ENCODE peak calls at places on chromosomes 11 and 22, in seven cellular contexts. E, F, J, S, H, N and V are unnamed samples.

GRCh38 chr11:129737535-129738230 is 78.0 kb upstream of the TMEM45B start:
- DNase-seq in E (no peak), F (no peak), J (no peak), S (no peak), H (no peak), N (no peak), V (no peak)

GRCh38 chr11:16881074-16881709 is 133.0 kb downstream of the PLEKHA7 start:
- DNase-seq in E (peak), F (peak), J (peak), S (peak), H (no peak), N (peak), V (no peak)

GRCh38 chr11:72470386-72470785 is 36.1 kb upstream of the CLPB start:
- DNase-seq in E (no peak), F (no peak), J (no peak), S (no peak), H (no peak), N (no peak), V (no peak)

GRCh38 chr11:95863486-95864140 is 60.3 kb downstream of the MTMR2 start:
- DNase-seq in E (no peak), F (no peak), J (no peak), S (peak), H (no peak), N (peak), V (no peak)

GRCh38 chr11:73322111-73322985 is 14.3 kb downstream of the ARHGEF17 start:
- DNase-seq in E (no peak), F (no peak), J (no peak), S (no peak), H (no peak), N (peak), V (no peak)

GRCh38 chr22:17633217-17633997 is 4.9 kb upstream of the ATP6V1E1 start:
- DNase-seq in E (peak), F (peak), J (no peak), S (no peak), H (peak), N (peak), V (no peak)

GRCh38 chr11:11519184-11519583 is 102.6 kb downstream of the GALNT18 start:
- DNase-seq in E (no peak), F (peak), J (no peak), S (no peak), H (no peak), N (no peak), V (peak)

GRCh38 chr22:49142281-49142680 is 685.4 kb downstream of the BRD1 start:
- DNase-seq in E (no peak), F (no peak), J (no peak), S (no peak), H (no peak), N (no peak), V (no peak)

GRCh38 chr11:119680899-119681370 is 48.1 kb downstream of the NECTIN1 start:
- DNase-seq in E (peak), F (no peak), J (peak), S (no peak), H (no peak), N (peak), V (no peak)

GRCh38 chr22:33914699-33915098 is 5.6 kb downstream of the LARGE1 start:
- DNase-seq in E (no peak), F (peak), J (no peak), S (no peak), H (no peak), N (no peak), V (no peak)

GRCh38 chr22:46606886-46607285 is 13.3 kb upstream of the GRAMD4 start:
- DNase-seq in E (no peak), F (no peak), J (no peak), S (no peak), H (no peak), N (no peak), V (no peak)

GRCh38 chr11:61709572-61709971 is 29.4 kb downstream of the DAGLA start:
- DNase-seq in E (no peak), F (no peak), J (no peak), S (no peak), H (no peak), N (no peak), V (no peak)

GRCh38 chr11:34819740-34820482 is 96.3 kb downstream of the APIP start:
- DNase-seq in E (no peak), F (no peak), J (no peak), S (no peak), H (no peak), N (no peak), V (no peak)

GRCh38 chr11:44404736-44405395 is 94.9 kb upstream of the ALX4 start:
- DNase-seq in E (no peak), F (no peak), J (no peak), S (no peak), H (no peak), N (no peak), V (no peak)
- H3K4me3 ChIP-seq in E (no peak), F (no peak), J (no peak), S (no peak), H (no peak), N (no peak), V (no peak)

DNA sequence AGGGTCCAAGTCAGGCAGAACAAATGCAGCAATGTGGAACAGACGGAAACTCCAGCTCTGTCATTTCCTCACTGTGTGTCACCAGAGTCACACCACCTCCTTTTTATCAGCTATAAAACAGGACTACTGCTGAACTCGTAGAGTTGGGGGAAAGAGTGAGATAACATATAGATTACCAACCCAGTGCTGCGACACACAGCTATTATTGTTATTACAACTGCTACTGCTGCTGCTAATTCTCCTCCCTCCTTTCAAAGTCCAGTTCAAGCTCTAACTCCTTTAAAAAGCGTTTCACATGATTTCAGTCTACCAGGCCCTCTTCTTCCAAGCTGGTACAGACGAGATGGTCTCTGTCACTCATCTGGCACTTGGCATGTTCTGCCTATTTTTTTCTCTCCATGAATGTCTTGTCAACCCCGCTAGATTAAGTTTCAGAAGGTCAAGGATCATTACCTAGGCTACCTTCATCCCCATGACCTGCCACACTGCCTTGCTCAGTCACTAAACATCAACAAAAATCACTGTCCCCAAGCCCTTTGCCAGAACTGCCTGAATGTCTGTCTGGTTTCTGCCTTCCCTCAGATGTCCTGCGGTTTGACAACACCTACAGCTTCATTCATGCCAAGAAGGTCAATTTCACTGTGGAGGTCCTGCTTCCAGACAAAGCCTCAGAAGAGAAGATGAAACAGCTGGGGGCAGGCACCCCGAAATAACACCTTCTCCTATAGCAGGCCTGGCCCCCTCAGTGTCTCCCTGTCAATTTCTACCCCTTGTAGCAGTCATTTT is 3.7 kb upstream of the MTFP1 start:
- DNase-seq in E (no peak), F (no peak), J (no peak), S (no peak), H (no peak), N (no peak), V (no peak)
- H3K4me3 ChIP-seq in E (no peak), F (peak), J (no peak), S (no peak), H (peak), N (peak), V (peak)

GRCh38 chr11:13338437-13339069 is 61.0 kb downstream of the BMAL1 start:
- DNase-seq in E (peak), F (no peak), J (no peak), S (no peak), H (peak), N (peak), V (no peak)
- H3K4me3 ChIP-seq in E (peak), F (no peak), J (no peak), S (peak), H (peak), N (peak), V (no peak)

DNA sequence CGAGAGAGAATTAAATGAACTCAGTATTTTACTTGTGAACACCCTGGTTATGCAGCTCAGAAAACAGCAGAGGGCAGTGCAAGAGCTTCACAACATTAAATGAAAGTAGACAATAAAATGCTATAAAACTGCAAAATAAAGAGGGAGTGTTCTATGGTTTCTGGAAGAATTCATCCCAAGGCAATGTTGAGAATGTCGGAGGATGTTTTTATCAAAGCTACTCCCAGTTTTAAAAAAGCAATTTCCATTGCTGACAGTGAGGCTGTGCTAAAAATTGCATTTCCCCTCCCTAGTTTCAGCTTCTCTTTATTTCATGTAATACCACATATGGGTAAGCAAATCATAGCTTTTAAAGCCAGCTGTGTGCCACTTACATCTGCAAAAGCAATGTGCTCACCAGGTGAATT is 296.9 kb downstream of the RAB38 start:
- DNase-seq in E (peak), F (peak), J (no peak), S (peak), H (no peak), N (peak), V (no peak)
- H3K4me3 ChIP-seq in E (no peak), F (no peak), J (no peak), S (no peak), H (no peak), N (no peak), V (no peak)